ENCODE peak calls at places on chromosomes 11 and 22, in six cellular contexts. B, N, X, J, R and Y are unnamed samples.

GRCh38 chr11:12090761-12091261 is 19.6 kb upstream of the MICAL2 start:
- ATAC-seq in B (no peak), N (peak; percentile 42), X (no peak), J (peak; percentile 46), R (no peak), Y (no peak)

GRCh38 chr11:61532136-61533038 is 23.8 kb downstream of the LRRC10B start:
- ATAC-seq in B (peak; percentile 76), N (peak; percentile 34), X (peak; percentile 89), J (peak; percentile 93), R (peak; percentile 48), Y (no peak)

GRCh38 chr11:68370211-68371111 is 58.1 kb downstream of the LRP5 start:
- ATAC-seq in B (no peak), N (peak; percentile 50), X (peak; percentile 91), J (no peak), R (no peak), Y (peak; percentile 42)

GRCh38 chr11:95284057-95285052 is 53.4 kb upstream of the SESN3 start:
- ATAC-seq in B (no peak), N (peak; percentile 47), X (no peak), J (no peak), R (no peak), Y (no peak)

GRCh38 chr11:1826552-1827094 is 8.2 kb upstream of the SYT8 start:
- ATAC-seq in B (peak; percentile 34), N (no peak), X (no peak), J (peak; percentile 49), R (peak; percentile 10), Y (no peak)

GRCh38 chr11:1573077-1573846 is 1.2 kb upstream of the DUSP8 start:
- ATAC-seq in B (peak; percentile 5), N (no peak), X (peak; percentile 5), J (no peak), R (peak; percentile 8), Y (no peak)

GRCh38 chr22:39960791-39961746 is 872 bp downstream of the TMA7B start:
- ATAC-seq in B (no peak), N (peak; percentile 78), X (peak; percentile 94), J (no peak), R (no peak), Y (no peak)

GRCh38 chr11:116808262-116809175 is 14.6 kb downstream of the APOA4 start:
- ATAC-seq in B (no peak), N (peak; percentile 71), X (no peak), J (no peak), R (peak; percentile 92), Y (no peak)

GRCh38 chr11:88206746-88207145 is 31.5 kb upstream of the RAB38 start:
- ATAC-seq in B (no peak), N (no peak), X (peak; percentile 83), J (peak; percentile 34), R (no peak), Y (no peak)

GRCh38 chr11:50174189-50174588 is 141.5 kb downstream of the OR4C45 start:
- ATAC-seq in B (no peak), N (peak; percentile 72), X (no peak), J (no peak), R (peak; percentile 38), Y (no peak)

GRCh38 chr11:67583319-67584204 is at the start of gene GSTP1:
- ATAC-seq in B (peak; percentile 87), N (peak; percentile 96), X (peak; percentile 82), J (peak; percentile 88), R (no peak), Y (peak; percentile 99)

GRCh38 chr22:40898850-40899357 is 37.0 kb upstream of the DNAJB7 start:
- ATAC-seq in B (peak; percentile 61), N (peak; percentile 61), X (peak; percentile 92), J (peak; percentile 78), R (no peak), Y (no peak)

GRCh38 chr11:103546236-103546635 is 437.0 kb downstream of the DYNC2H1 start:
- ATAC-seq in B (no peak), N (no peak), X (no peak), J (no peak), R (no peak), Y (no peak)

GRCh38 chr11:59550368-59550841 is 39.1 kb downstream of the OR4D9 start:
- ATAC-seq in B (peak; percentile 89), N (peak; percentile 93), X (peak; percentile 96), J (peak; percentile 88), R (peak; percentile 96), Y (peak; percentile 84)
- TF ChIP-seq POLR2AphosphoS5 in B (no peak), N (no peak), X (no peak), J (peak; percentile 72), R (no peak), Y (no peak)

GRCh38 chr11:112878228-112878627 is 83.0 kb upstream of the NCAM1 start:
- ATAC-seq in B (peak; percentile 45), N (no peak), X (no peak), J (no peak), R (no peak), Y (no peak)
- H3K27ac ChIP-seq in B (no peak overlapping the region), N (no peak overlapping the region), X (no peak overlapping the region), J (no peak overlapping the region), R (no peak overlapping the region), Y (no peak overlapping the region)

DNA sequence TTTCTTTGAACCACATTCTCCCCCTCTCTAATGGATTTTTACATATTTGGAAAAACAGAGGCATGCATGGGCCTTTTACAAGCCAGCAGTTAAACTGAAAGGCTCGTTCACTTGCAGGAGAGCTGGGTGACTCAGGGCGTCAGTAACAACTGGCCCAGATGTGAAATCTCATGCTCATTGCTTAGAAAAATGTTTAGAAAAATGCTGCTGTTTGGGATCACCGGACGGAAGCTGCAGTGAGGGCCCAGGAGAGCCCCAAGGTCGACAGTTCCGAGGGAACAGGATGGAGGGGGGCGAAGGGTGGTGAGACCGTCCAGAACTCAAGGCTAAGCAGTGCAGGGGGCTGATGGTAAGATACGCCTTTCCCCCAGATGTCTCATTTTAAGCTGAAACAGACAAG is 41.7 kb upstream of the SMTN start:
- ATAC-seq in B (no peak), N (peak; percentile 58), X (no peak), J (no peak), R (peak; percentile 59), Y (peak; percentile 56)
- TF ChIP-seq POLR2AphosphoS5 in B (no peak), N (peak; percentile 30), X (no peak), J (no peak), R (no peak), Y (peak; percentile 76)

GRCh38 chr11:63765688-63766241 is 2.8 kb downstream of the ZFTA start:
- ATAC-seq in B (no peak), N (no peak), X (no peak), J (no peak), R (no peak), Y (no peak)
- H3K27ac ChIP-seq in B (peak overlapping the region; percentile 45), N (no peak overlapping the region), X (no peak overlapping the region), J (no peak overlapping the region), R (peak overlapping the region; percentile 63), Y (no peak overlapping the region)

GRCh38 chr11:112292188-112292587 is 31.5 kb upstream of the PLET1 start:
- ATAC-seq in B (no peak), N (no peak), X (no peak), J (no peak), R (no peak), Y (no peak)
- TF ChIP-seq POLR2AphosphoS5 in B (no peak), N (no peak), X (no peak), J (no peak), R (no peak), Y (no peak)

DNA sequence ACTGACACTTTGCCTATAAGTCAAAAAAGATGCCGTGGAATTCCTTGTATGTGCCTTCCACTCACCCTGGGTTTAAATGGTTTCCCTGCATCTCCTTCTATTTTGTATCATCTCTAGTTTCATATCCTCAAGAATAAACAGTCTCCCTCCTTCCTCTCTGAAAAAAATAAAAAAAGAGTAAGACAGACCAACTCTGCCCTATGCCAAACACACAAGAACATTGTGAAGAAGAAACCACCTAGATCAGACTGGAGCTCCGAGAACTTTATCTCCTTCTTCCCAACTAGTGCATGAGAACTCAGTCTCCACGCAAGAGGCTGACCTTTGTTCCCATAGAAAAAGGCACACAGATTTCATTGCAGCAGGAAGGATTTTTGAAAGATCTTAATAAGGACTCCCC is 8.8 kb upstream of the PEX26 start:
- ATAC-seq in B (no peak), N (no peak), X (no peak), J (no peak), R (no peak), Y (no peak)
- H3K27ac ChIP-seq in B (no peak overlapping the region), N (no peak overlapping the region), X (no peak overlapping the region), J (no peak overlapping the region), R (no peak overlapping the region), Y (peak overlapping the region; percentile 88)

DNA sequence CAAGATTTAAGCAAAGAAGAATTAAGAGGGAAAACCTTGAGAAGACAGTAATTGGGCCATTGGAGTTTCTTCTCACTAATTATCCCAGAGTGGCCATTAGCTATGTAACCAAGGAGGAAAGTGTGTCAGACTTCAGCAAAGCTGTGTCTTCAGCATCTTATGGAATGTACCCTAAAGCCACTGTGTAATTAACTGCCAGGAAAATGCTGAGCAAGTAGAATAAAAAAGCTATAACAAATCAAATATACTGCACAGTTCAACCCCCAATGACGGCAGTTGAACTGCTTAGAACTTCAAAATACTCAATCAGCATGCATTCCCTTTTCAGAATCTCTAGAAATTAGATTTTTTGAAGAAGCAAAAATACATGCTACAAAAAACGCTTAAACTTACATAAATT is 261.6 kb downstream of the TTC28 start:
- ATAC-seq in B (no peak), N (no peak), X (no peak), J (no peak), R (no peak), Y (no peak)
- TF ChIP-seq POLR2AphosphoS5 in B (no peak), N (no peak), X (no peak), J (no peak), R (no peak), Y (no peak)

DNA sequence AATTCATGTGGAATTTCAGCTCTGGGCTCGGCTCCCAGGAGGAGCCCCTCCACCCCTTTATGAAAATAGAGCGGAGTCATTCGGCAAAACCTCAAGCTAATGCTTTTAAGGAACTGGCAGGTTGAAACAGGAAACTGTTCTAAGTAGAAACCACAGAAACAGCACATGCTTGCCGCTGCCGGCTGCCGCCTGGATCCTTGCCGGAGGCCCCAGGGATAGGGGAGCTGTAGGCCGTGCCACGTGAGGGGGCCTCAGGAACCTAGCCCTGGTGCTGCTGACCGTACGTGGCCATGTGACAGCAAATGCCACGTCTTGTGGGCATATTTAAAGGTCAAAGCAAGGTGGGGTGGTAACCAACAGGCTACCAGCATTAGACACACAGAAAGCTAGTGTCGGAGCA is 77.9 kb upstream of the TIMP3 start:
- ATAC-seq in B (no peak), N (peak; percentile 89), X (peak; percentile 40), J (no peak), R (no peak), Y (peak; percentile 78)
- H3K27ac ChIP-seq in B (no peak overlapping the region), N (peak overlapping the region; percentile 42), X (no peak overlapping the region), J (no peak overlapping the region), R (no peak overlapping the region), Y (peak overlapping the region; percentile 65)

GRCh38 chr22:46734830-46735453 is 3.1 kb downstream of the CERK start:
- ATAC-seq in B (no peak), N (no peak), X (peak; percentile 64), J (no peak), R (no peak), Y (no peak)
- TF ChIP-seq POLR2AphosphoS5 in B (no peak), N (peak; percentile 65), X (peak; percentile 22), J (no peak), R (no peak), Y (peak; percentile 59)

GRCh38 chr11:63845305-63845704 is 6.4 kb downstream of the MARK2 start:
- ATAC-seq in B (peak; percentile 5), N (peak; percentile 44), X (no peak), J (no peak), R (peak; percentile 24), Y (no peak)
- H3K27ac ChIP-seq in B (peak overlapping the region; percentile 60), N (peak overlapping the region; percentile 72), X (no peak overlapping the region), J (no peak overlapping the region), R (no peak overlapping the region), Y (peak overlapping the region; percentile 42)